ENCODE peak calls at places on chromosomes 5 and 9, in eight cellular contexts. R, I, Q, M, O, E, B and H are unnamed samples.

GRCh38 chr9:36218411-36218901 is 27.7 kb downstream of the CLTA start:
- DNase-seq in R (no peak), I (no peak), Q (no peak), M (no peak), O (no peak), E (no peak), B (no peak), H (no peak)

GRCh38 chr9:90517103-90517502 is 125.5 kb downstream of the DIRAS2 start:
- DNase-seq in R (no peak), I (no peak), Q (peak; percentile 17), M (no peak), O (no peak), E (no peak), B (no peak), H (no peak)

GRCh38 chr9:78121488-78121887 is 89.9 kb upstream of the GNAQ start:
- DNase-seq in R (peak; percentile 84), I (peak; percentile 47), Q (peak; percentile 42), M (peak; percentile 59), O (peak; percentile 79), E (peak; percentile 74), B (peak; percentile 17), H (peak; percentile 45)

GRCh38 chr5:162119801-162120200 is 52.2 kb downstream of the GABRG2 start:
- DNase-seq in R (no peak), I (no peak), Q (no peak), M (no peak), O (no peak), E (no peak), B (no peak), H (no peak)

GRCh38 chr5:156543348-156543747 is 216.4 kb downstream of the SGCD start:
- DNase-seq in R (no peak), I (no peak), Q (no peak), M (no peak), O (no peak), E (no peak), B (no peak), H (no peak)

GRCh38 chr5:141941307-141941706 is 16.7 kb downstream of the PCDH12 start:
- DNase-seq in R (peak; percentile 85), I (no peak), Q (no peak), M (no peak), O (no peak), E (no peak), B (no peak), H (no peak)

GRCh38 chr5:39119404-39120051 is 45.3 kb upstream of the RICTOR start:
- DNase-seq in R (no peak), I (no peak), Q (no peak), M (no peak), O (no peak), E (no peak), B (no peak), H (no peak)

GRCh38 chr5:132283423-132284043 is 10.7 kb upstream of the SLC22A4 start:
- DNase-seq in R (peak; percentile 73), I (no peak), Q (no peak), M (peak; percentile 53), O (no peak), E (no peak), B (no peak), H (peak; percentile 54)

GRCh38 chr9:2923810-2924768 is 80.2 kb upstream of the PUM3 start:
- DNase-seq in R (no peak), I (no peak), Q (peak; percentile 44), M (no peak), O (no peak), E (no peak), B (no peak), H (no peak)

GRCh38 chr5:633521-633955 is 21.4 kb downstream of the CEP72 start:
- DNase-seq in R (peak; percentile 68), I (peak; percentile 31), Q (no peak), M (peak; percentile 43), O (no peak), E (no peak), B (no peak), H (peak; percentile 9)

GRCh38 chr5:4734348-4734747 is 405.8 kb upstream of the ADAMTS16 start:
- DNase-seq in R (no peak), I (no peak), Q (no peak), M (no peak), O (no peak), E (no peak), B (no peak), H (no peak)

GRCh38 chr9:3330792-3331420 is 194.9 kb downstream of the RFX3 start:
- DNase-seq in R (no peak), I (peak; percentile 52), Q (no peak), M (peak; percentile 36), O (no peak), E (no peak), B (no peak), H (peak; percentile 62)

GRCh38 chr9:89754223-89754622 is 149.4 kb downstream of the GADD45G start:
- DNase-seq in R (no peak), I (no peak), Q (no peak), M (no peak), O (no peak), E (no peak), B (no peak), H (no peak)

GRCh38 chr9:36074870-36075532 is 38.3 kb downstream of the RECK start:
- DNase-seq in R (peak; percentile 80), I (peak; percentile 84), Q (peak; percentile 11), M (no peak), O (peak; percentile 81), E (no peak), B (no peak), H (peak; percentile 61)

GRCh38 chr9:13487936-13488335 is 208.4 kb upstream of the MPDZ start:
- DNase-seq in R (no peak), I (no peak), Q (no peak), M (no peak), O (no peak), E (no peak), B (no peak), H (no peak)